ENCODE peak calls at places on chromosomes 5 and 9, in five cellular contexts. W is ovary, I is astrocyte, E is Peyer's patch, K is endodermal cell. G is an unnamed sample. For H3K36me3, the result is how much of the 10 kb centered on the place peaks cover.

GRCh38 chr5:171989946-171990712 is 16.3 kb downstream of the FBXW11 start:
- DNase-seq in E (no peak), K (no peak), I (no peak), W (no peak), G (no peak)

GRCh38 chr9:8555767-8556500 is 756.4 kb upstream of the DMAC1 start:
- DNase-seq in I (no peak), K (no peak), E (no peak), W (no peak), G (no peak)

GRCh38 chr9:112061152-112061740 is 113.9 kb downstream of the SUSD1 start:
- DNase-seq in I (peak), E (peak), W (no peak), K (no peak), G (peak)

GRCh38 chr5:17443333-17444125 is 54.5 kb upstream of the TAF11L2 start:
- DNase-seq in I (no peak), K (peak), W (no peak), E (no peak), G (no peak)

GRCh38 chr9:74755355-74755754 is 132.4 kb downstream of the TRPM6 start:
- DNase-seq in W (no peak), K (no peak), I (no peak), E (no peak), G (no peak)

GRCh38 chr9:72807765-72808445 is 144.9 kb downstream of the ALDH1A1 start:
- DNase-seq in W (no peak), I (no peak), K (peak), E (no peak), G (no peak)

GRCh38 chr9:2018764-2019548 is 3.8 kb downstream of the SMARCA2 start:
- DNase-seq in W (no peak), K (no peak), E (no peak), I (no peak), G (no peak)

GRCh38 chr5:139789845-139790189 is 5.8 kb upstream of the PSD2 start:
- DNase-seq in E (no peak), W (no peak), I (no peak), K (no peak), G (no peak)

GRCh38 chr5:179284751-179285191 is 60.5 kb downstream of the ADAMTS2 start:
- DNase-seq in I (no peak), E (no peak), W (peak), K (no peak), G (no peak)
- H3K4me3 ChIP-seq in I (no peak), E (no peak), W (no peak), K (no peak), G (no peak)

DNA sequence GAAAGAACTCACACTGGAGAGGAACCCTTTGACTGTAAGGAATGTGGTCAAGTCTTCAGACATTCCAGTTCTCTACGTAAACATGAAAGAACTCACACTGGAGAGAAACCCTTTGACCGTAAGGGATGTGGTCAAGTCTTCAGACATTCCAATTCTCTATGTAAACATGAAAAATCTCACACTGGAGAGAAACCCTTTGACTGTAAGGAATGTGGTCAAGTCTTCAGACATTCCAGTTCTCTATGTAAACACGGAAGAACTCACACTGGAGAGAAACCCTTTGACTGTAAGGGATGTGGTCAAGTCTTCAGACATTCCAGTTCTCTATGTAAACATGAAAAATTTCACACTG is 32.6 kb downstream of the MAPK9 start:
- DNase-seq in K (no peak), W (no peak), I (peak), E (no peak), G (no peak)
- H3K36me3 ChIP-seq in K (half or more), W (under half), I (under half), E (half or more), G (under half)

GRCh38 chr5:33439905-33440481 is 772 bp upstream of the TARS1 start:
- DNase-seq in E (no peak), W (no peak), K (no peak), I (no peak), G (peak)

GRCh38 chr5:33441241-33441844 is 578 bp downstream of the TARS1 start:
- DNase-seq in W (no peak), E (peak), K (peak), I (peak), G (no peak)

GRCh38 chr5:33433303-33434255 is 7.2 kb upstream of the TARS1 start:
- DNase-seq in W (no peak), I (no peak), K (no peak), E (peak), G (no peak)

GRCh38 chr5:33440482-33441240 is at the start of gene TARS1:
- DNase-seq in K (peak), I (peak), W (peak), E (peak), G (peak)

DNA sequence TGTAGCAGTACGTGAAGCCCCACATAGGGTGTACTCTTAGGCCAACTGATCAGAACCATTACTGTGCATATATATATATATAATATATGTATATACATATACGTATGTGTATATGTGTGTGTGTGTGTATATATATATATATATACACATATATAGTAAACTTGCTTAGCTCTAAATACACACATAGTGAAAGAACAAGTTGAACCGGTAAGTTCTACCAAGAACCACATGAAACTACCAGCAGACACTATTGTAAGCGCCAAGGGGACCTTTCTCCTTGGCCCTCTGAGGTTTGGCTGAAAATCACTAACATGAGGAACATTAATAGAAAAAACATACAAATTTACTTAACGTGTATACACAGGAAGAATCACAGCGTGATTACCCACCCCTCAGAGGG is 1.8 kb upstream of the TARS1 start:
- DNase-seq in I (no peak), W (no peak), E (no peak), K (no peak), G (no peak)
- H3K4me3 ChIP-seq in I (peak), W (no peak), E (no peak), K (peak), G (peak)

GRCh38 chr5:637581-638450 is 25.7 kb downstream of the CEP72 start:
- DNase-seq in I (no peak), W (no peak), K (no peak), E (no peak), G (no peak)

GRCh38 chr5:636951-637350 is 24.8 kb downstream of the CEP72 start:
- DNase-seq in I (no peak), E (no peak), W (no peak), K (no peak), G (no peak)

GRCh38 chr5:639584-640213 is 27.6 kb downstream of the CEP72 start:
- DNase-seq in I (no peak), K (no peak), E (no peak), W (no peak), G (no peak)

GRCh38 chr5:639253-639530 is 27.1 kb downstream of the CEP72 start:
- DNase-seq in E (no peak), K (no peak), I (no peak), W (no peak), G (no peak)

DNA sequence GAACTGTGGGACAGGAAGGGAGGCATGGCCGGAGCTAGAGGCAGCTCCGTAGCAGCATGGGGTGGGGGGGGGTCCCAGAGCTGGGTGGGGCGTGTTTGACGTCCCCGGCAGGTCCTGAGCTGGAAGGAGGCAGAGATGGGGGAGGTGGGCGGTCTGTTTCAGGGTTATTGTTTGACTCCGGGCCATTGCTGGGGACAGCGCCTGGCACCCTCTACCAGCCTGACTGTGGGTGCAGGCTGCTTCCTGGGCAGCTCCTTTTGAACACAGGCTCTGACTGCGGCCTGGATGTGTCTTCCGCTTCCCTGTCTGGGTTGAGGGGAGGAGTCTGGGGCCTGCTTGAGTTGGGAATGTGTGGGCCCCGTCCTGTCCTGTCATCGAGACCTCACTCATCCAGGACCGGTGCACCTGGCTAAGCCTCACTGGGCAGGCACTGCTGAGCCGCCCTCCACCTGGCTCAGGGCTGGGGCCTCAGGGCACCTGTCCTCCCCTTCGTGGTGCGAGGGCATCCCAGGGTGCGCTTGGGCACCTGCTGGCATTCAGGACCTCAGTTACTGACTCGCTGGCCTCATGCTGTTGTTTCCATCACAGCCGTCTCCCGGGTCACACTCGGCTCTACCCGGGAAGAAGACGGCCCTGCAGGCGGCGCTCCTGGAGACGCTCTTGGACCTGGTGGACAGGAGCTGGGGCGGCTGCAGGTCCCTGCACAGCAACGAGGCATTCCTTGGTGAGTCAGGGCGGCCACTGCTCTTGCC is 26.5 kb downstream of the CEP72 start:
- DNase-seq in K (no peak), W (no peak), E (no peak), I (no peak), G (no peak)
- H3K36me3 ChIP-seq in K (under half), W (under half), E (under half), I (under half), G (under half)

DNA sequence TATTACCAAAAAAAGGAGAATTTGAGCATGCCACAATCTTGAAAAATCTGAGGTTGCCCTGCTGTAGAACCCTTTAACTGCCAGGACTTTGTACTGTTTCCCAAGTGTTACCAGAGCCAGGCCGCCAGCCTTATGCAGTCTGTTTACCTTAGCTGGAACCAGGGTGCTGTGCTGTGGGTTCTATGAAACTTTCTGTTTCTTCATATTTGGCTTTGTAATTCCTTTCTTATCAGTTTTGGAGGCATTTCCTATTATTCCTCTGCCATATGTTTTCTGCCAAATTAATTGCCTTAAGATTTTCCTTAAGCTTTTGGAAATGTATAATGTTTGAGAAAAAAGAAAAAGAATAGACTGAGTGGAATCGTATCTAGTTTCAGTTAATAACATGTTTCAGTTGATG is 2.1 kb downstream of the S1PR3 start:
- DNase-seq in K (peak), W (no peak), E (no peak), I (no peak), G (no peak)
- H3K4me3 ChIP-seq in K (peak), W (no peak), E (no peak), I (peak), G (no peak)

GRCh38 chr9:100106616-100107015 is 7.6 kb downstream of the INVS start:
- DNase-seq in K (no peak), E (no peak), I (no peak), W (no peak), G (no peak)

GRCh38 chr9:100112677-100113336 is 13.8 kb downstream of the INVS start:
- DNase-seq in I (no peak), E (no peak), K (no peak), W (no peak), G (no peak)

GRCh38 chr9:100105861-100106260 is 6.8 kb downstream of the INVS start:
- DNase-seq in E (no peak), W (no peak), I (no peak), K (no peak), G (no peak)

GRCh38 chr9:100111235-100111634 is 12.2 kb downstream of the INVS start:
- DNase-seq in K (no peak), W (peak), E (peak), I (peak), G (no peak)

GRCh38 chr9:100108572-100108971 is 9.5 kb downstream of the INVS start:
- DNase-seq in I (no peak), E (no peak), K (no peak), W (no peak), G (no peak)
- H3K36me3 ChIP-seq in I (under half), E (under half), K (under half), W (under half), G (under half)